ENCODE peak calls at places on chromosomes 7 and 10, in eight cellular contexts. T is adrenal gland; R is CD8-positive, alpha-beta T cell; M is hepatocyte; Q is stomach; F is spleen; O is fibroblast of lung; I is heart right ventricle. W is an unnamed sample.

GRCh38 chr7:134836447-134836846 is 57.0 kb downstream of the CALD1 start:
- DNase-seq in T (no peak), R (no peak), M (no peak), Q (no peak), F (no peak), O (peak; percentile 41), I (peak; percentile 53), W (no peak)

GRCh38 chr7:74584160-74584954 is 73.2 kb upstream of the GTF2I start:
- DNase-seq in T (no peak), R (no peak), M (peak; percentile 61), Q (no peak), F (no peak), O (no peak), I (no peak), W (no peak)

GRCh38 chr10:83343676-83344075 is 795.6 kb upstream of the GHITM start:
- DNase-seq in T (no peak), R (no peak), M (no peak), Q (no peak), F (no peak), O (peak; percentile 29), I (no peak), W (no peak)

GRCh38 chr7:3757059-3757458 is 456.0 kb downstream of the SDK1 start:
- DNase-seq in T (no peak), R (no peak), M (no peak), Q (no peak), F (no peak), O (no peak), I (no peak), W (no peak)

GRCh38 chr10:91891285-91892001 is 17.8 kb downstream of the FGFBP3 start:
- DNase-seq in T (peak; percentile 70), R (no peak), M (no peak), Q (no peak), F (no peak), O (peak; percentile 34), I (no peak), W (no peak)

GRCh38 chr10:43224321-43224720 is 42.5 kb downstream of the RASGEF1A start:
- DNase-seq in T (peak; percentile 10), R (no peak), M (no peak), Q (no peak), F (no peak), O (no peak), I (no peak), W (no peak)

GRCh38 chr7:124073325-124073676 is 40.4 kb upstream of the TMEM229A start:
- DNase-seq in T (no peak), R (no peak), M (no peak), Q (no peak), F (no peak), O (no peak), I (no peak), W (no peak)

GRCh38 chr10:82551501-82551900 is 676.5 kb downstream of the NRG3 start:
- DNase-seq in T (no peak), R (no peak), M (no peak), Q (no peak), F (no peak), O (no peak), I (no peak), W (no peak)

GRCh38 chr10:133068741-133069525 is 18.8 kb upstream of the ADGRA1 start:
- DNase-seq in T (no peak), R (no peak), M (no peak), Q (no peak), F (no peak), O (no peak), I (no peak), W (no peak)

GRCh38 chr10:46263831-46264268 is 22.9 kb upstream of the ANTXRL start:
- DNase-seq in T (no peak), R (no peak), M (no peak), Q (peak; percentile 14), F (peak; percentile 50), O (no peak), I (no peak), W (no peak)

GRCh38 chr10:16787361-16787791 is 29.8 kb downstream of the RSU1 start:
- DNase-seq in T (no peak), R (peak; percentile 58), M (no peak), Q (no peak), F (no peak), O (no peak), I (no peak), W (peak; percentile 52)

GRCh38 chr7:117582219-117582704 is 102.4 kb downstream of the CFTR start:
- DNase-seq in T (peak; percentile 43), R (no peak), M (peak; percentile 56), Q (no peak), F (no peak), O (peak; percentile 92), I (no peak), W (no peak)

DNA sequence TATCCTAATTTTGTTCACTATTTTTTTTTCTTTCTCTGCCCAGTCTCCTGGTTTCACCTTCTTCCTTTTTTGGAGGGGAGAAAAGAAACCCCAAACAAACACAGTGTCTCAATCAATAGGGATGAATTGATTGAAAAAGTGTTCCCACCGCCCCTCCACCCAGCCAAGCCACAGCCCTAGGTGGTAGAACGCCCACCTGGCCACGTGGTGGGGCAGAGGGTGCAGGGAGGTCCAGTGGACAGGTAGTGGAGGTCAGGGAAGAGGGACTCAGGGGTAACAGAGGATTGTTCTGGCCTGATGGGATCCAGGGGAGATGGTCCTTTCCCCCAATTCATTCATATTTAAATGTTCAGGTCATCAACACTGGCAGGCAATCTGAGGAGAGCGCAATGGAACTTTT is 1.8 kb downstream of the INHBA start:
- DNase-seq in T (no peak), R (no peak), M (no peak), Q (no peak), F (no peak), O (no peak), I (no peak), W (no peak)
- H3K4me1 ChIP-seq in T (peaks cover 8% of the 10 kb centered on the region), R (peaks cover 16% of the 10 kb centered on the region), M (peaks cover 3% of the 10 kb centered on the region), Q (peaks cover 40% of the 10 kb centered on the region), F (peaks cover 9% of the 10 kb centered on the region), O (peaks cover 10% of the 10 kb centered on the region), I (peaks cover 6% of the 10 kb centered on the region), W (no peaks in the 10 kb centered on the region)

GRCh38 chr10:50216418-50216817 is 34.9 kb downstream of the ASAH2 start:
- DNase-seq in T (no peak), R (no peak), M (no peak), Q (no peak), F (no peak), O (no peak), I (no peak), W (no peak)

DNA sequence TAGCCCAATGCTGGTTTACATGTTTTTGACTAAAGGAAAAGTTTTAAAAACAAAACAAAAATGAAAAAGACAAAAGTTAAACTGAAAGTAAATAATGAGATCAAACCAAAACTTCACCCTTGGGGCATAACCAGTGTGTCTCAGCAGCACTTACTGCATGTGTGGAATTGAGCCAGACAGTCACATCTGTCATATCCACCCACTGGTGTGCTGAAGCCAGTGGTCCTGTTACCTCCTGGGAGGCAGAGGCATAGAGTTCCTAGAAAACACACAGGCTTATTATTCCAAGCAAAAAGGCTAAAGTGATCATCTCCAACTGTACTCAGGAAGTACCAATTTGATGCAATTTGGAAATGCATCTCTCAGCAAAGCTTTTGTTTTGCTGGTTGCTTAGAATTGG is 40.4 kb downstream of the ASAH2 start:
- DNase-seq in T (no peak), R (no peak), M (no peak), Q (no peak), F (no peak), O (no peak), I (no peak), W (no peak)
- H3K27me3 ChIP-seq in T (peaks cover 6% of the 10 kb centered on the region), R (no peaks in the 10 kb centered on the region), M (no peaks in the 10 kb centered on the region), Q (no peaks in the 10 kb centered on the region), F (no peaks in the 10 kb centered on the region), O (no peaks in the 10 kb centered on the region), I (no peaks in the 10 kb centered on the region), W (no peaks in the 10 kb centered on the region)

GRCh38 chr7:148700693-148701092 is 2.0 kb downstream of the CUL1 start:
- DNase-seq in T (no peak), R (peak; percentile 25), M (peak; percentile 56), Q (no peak), F (no peak), O (peak; percentile 71), I (peak; percentile 17), W (peak; percentile 38)
- H3K4me1 ChIP-seq in T (peaks cover 27% of the 10 kb centered on the region), R (peaks cover 55% of the 10 kb centered on the region), M (peaks cover 34% of the 10 kb centered on the region), Q (peaks cover 73% of the 10 kb centered on the region), F (peaks cover 45% of the 10 kb centered on the region), O (peaks cover 13% of the 10 kb centered on the region), I (peaks cover 55% of the 10 kb centered on the region), W (peaks cover 37% of the 10 kb centered on the region)

GRCh38 chr7:81768951-81769778 is 682 bp downstream of the HGF start:
- DNase-seq in T (no peak), R (no peak), M (no peak), Q (no peak), F (no peak), O (no peak), I (no peak), W (no peak)
- H3K27me3 ChIP-seq in T (no peaks in the 10 kb centered on the region), R (no peaks in the 10 kb centered on the region), M (peaks cover 6% of the 10 kb centered on the region), Q (no peaks in the 10 kb centered on the region), F (no peaks in the 10 kb centered on the region), O (no peaks in the 10 kb centered on the region), I (no peaks in the 10 kb centered on the region), W (no peaks in the 10 kb centered on the region)

GRCh38 chr7:22548313-22548712 is 48.3 kb upstream of the STEAP1B start:
- DNase-seq in T (no peak), R (no peak), M (no peak), Q (no peak), F (no peak), O (no peak), I (no peak), W (no peak)
- H3K4me1 ChIP-seq in T (no peaks in the 10 kb centered on the region), R (no peaks in the 10 kb centered on the region), M (peaks cover 4% of the 10 kb centered on the region), Q (peaks cover 15% of the 10 kb centered on the region), F (no peaks in the 10 kb centered on the region), O (no peaks in the 10 kb centered on the region), I (peaks cover 8% of the 10 kb centered on the region), W (no peaks in the 10 kb centered on the region)

GRCh38 chr7:49775949-49776443 is 2.6 kb downstream of the VWC2 start:
- DNase-seq in T (no peak), R (no peak), M (no peak), Q (no peak), F (no peak), O (no peak), I (no peak), W (no peak)
- H3K27me3 ChIP-seq in T (peaks cover 34% of the 10 kb centered on the region), R (no peaks in the 10 kb centered on the region), M (peaks cover 94% of the 10 kb centered on the region), Q (peaks cover 62% of the 10 kb centered on the region), F (peaks cover 38% of the 10 kb centered on the region), O (peaks cover 17% of the 10 kb centered on the region), I (peaks cover 19% of the 10 kb centered on the region), W (no peaks in the 10 kb centered on the region)